ENCODE peak calls at places on chromosomes 6 and 20, in five cellular contexts. H is pulmonary artery endothelial cell, R is cardiac fibroblast, Z is mucosa of gallbladder, X is NCI-H2081. Y is an unnamed sample.

GRCh38 chr6:31831350-31832215 is 4.0 kb downstream of the HSPA1B start:
- DNase-seq in H (no peak), X (no peak), Z (no peak), R (no peak), Y (no peak)

GRCh38 chr6:22891930-22892329 is 322.6 kb downstream of the HDGFL1 start:
- DNase-seq in X (no peak), Z (no peak), R (no peak), H (no peak), Y (no peak)

GRCh38 chr20:58709703-58710039 is 17.1 kb downstream of the NPEPL1 start:
- DNase-seq in Z (peak), H (no peak), R (no peak), X (no peak), Y (no peak)

GRCh38 chr20:3661060-3661820 is 2.0 kb downstream of the GFRA4 start:
- DNase-seq in Z (no peak), X (no peak), H (no peak), R (no peak), Y (no peak)

GRCh38 chr20:64233725-64234124 is 21.8 kb upstream of the PCMTD2 start:
- DNase-seq in H (no peak), X (no peak), R (no peak), Z (peak), Y (no peak)

GRCh38 chr6:155398221-155398620 is 57.4 kb downstream of the NOX3 start:
- DNase-seq in H (no peak), R (no peak), Z (no peak), X (no peak), Y (no peak)

GRCh38 chr6:117227245-117227962 is 38.0 kb upstream of the VGLL2 start:
- DNase-seq in R (no peak), X (no peak), Z (no peak), H (no peak), Y (no peak)

GRCh38 chr20:45576995-45577394 is 2.1 kb downstream of the WFDC8 start:
- DNase-seq in Z (no peak), H (no peak), X (no peak), R (no peak), Y (no peak)

GRCh38 chr20:9413001-9413400 is 101.4 kb upstream of the LAMP5 start:
- DNase-seq in R (no peak), Z (no peak), X (no peak), H (no peak), Y (no peak)

GRCh38 chr6:157551041-157551832 is 170.2 kb downstream of the ZDHHC14 start:
- DNase-seq in H (no peak), Z (no peak), X (no peak), R (no peak), Y (no peak)

GRCh38 chr20:297925-298754 is 770 bp downstream of the ZCCHC3 start:
- DNase-seq in R (peak), H (no peak), X (peak), Z (peak), Y (no peak)

GRCh38 chr20:43938932-43939761 is 24.5 kb downstream of the TOX2 start:
- DNase-seq in X (no peak), Z (peak), R (peak), H (peak), Y (peak)

GRCh38 chr20:61582196-61582923 is 330.3 kb downstream of the CDH4 start:
- DNase-seq in X (no peak), H (no peak), Z (no peak), R (no peak), Y (no peak)

GRCh38 chr6:75211920-75212590 is 6.2 kb upstream of the COL12A1 start:
- DNase-seq in H (no peak), Z (no peak), X (no peak), R (peak), Y (no peak)

GRCh38 chr6:85068221-85068620 is 303.8 kb upstream of the TBX18 start:
- DNase-seq in R (no peak), H (no peak), X (no peak), Z (no peak), Y (no peak)

GRCh38 chr20:62925420-62926228 is 681 bp downstream of the DIDO1 start:
- DNase-seq in H (no peak), Z (peak), X (peak), R (peak), Y (no peak)

GRCh38 chr6:100845676-100846075 is 35.5 kb downstream of the ASCC3 start:
- DNase-seq in Z (no peak), H (no peak), R (no peak), X (no peak), Y (no peak)

GRCh38 chr6:45420083-45420908 is 42.6 kb upstream of the SUPT3H start:
- DNase-seq in Z (no peak), H (no peak), R (peak), X (no peak), Y (no peak)

GRCh38 chr6:35474129-35474977 is 6.2 kb downstream of the RPL10A start:
- DNase-seq in R (no peak), X (no peak), Z (no peak), H (no peak), Y (no peak)

GRCh38 chr6:111593516-111593824 is 12.2 kb downstream of the TRAF3IP2 start:
- DNase-seq in X (no peak), H (no peak), Z (no peak), R (no peak), Y (no peak)

Y was measured in non-pigmented ciliary epithelial cell.